ENCODE peak calls at places on chromosomes 16 and 17, in nine cellular contexts. One of them, this sample, is unnamed.

GRCh38 chr17:48556534-48557401 is 11.9 kb upstream of the HOXB2 start:
- DNase-seq in ovary: no peak
- DNase-seq in adrenal gland: no peak
- DNase-seq in transverse colon: no peak
- DNase-seq in sigmoid colon: no peak
- DNase-seq in HCT116: no peak
- DNase-seq in heart left ventricle: no peak
- DNase-seq in Peyer's patch: no peak
- DNase-seq in uterus: no peak
- DNase-seq in this sample: no peak

GRCh38 chr16:9816644-9817043 is 365.6 kb downstream of the GRIN2A start:
- DNase-seq in transverse colon: no peak
- DNase-seq in uterus: no peak
- DNase-seq in adrenal gland: no peak
- DNase-seq in HCT116: no peak
- DNase-seq in heart left ventricle: no peak
- DNase-seq in Peyer's patch: no peak
- DNase-seq in sigmoid colon: no peak
- DNase-seq in ovary: no peak
- DNase-seq in this sample: no peak

GRCh38 chr17:17876959-17877547 is 40.3 kb upstream of the SREBF1 start:
- DNase-seq in HCT116: no peak
- DNase-seq in sigmoid colon: peak
- DNase-seq in Peyer's patch: no peak
- DNase-seq in uterus: peak
- DNase-seq in adrenal gland: peak
- DNase-seq in heart left ventricle: no peak
- DNase-seq in transverse colon: no peak
- DNase-seq in ovary: peak
- DNase-seq in this sample: peak

GRCh38 chr17:71677444-71677843 is 443.4 kb upstream of the SOX9 start:
- DNase-seq in ovary: no peak
- DNase-seq in transverse colon: no peak
- DNase-seq in sigmoid colon: no peak
- DNase-seq in adrenal gland: no peak
- DNase-seq in Peyer's patch: no peak
- DNase-seq in heart left ventricle: no peak
- DNase-seq in uterus: no peak
- DNase-seq in HCT116: no peak
- DNase-seq in this sample: no peak

GRCh38 chr16:54431041-54431996 is 144.7 kb upstream of the IRX3 start:
- DNase-seq in ovary: no peak
- DNase-seq in Peyer's patch: no peak
- DNase-seq in transverse colon: no peak
- DNase-seq in heart left ventricle: no peak
- DNase-seq in HCT116: no peak
- DNase-seq in adrenal gland: no peak
- DNase-seq in sigmoid colon: no peak
- DNase-seq in uterus: no peak
- DNase-seq in this sample: no peak

GRCh38 chr16:89033304-89033703 is 56.3 kb upstream of the CBFA2T3 start:
- DNase-seq in HCT116: no peak
- DNase-seq in adrenal gland: no peak
- DNase-seq in uterus: no peak
- DNase-seq in transverse colon: no peak
- DNase-seq in heart left ventricle: no peak
- DNase-seq in Peyer's patch: no peak
- DNase-seq in ovary: no peak
- DNase-seq in sigmoid colon: no peak
- DNase-seq in this sample: no peak

GRCh38 chr17:56009795-56010715 is 143.2 kb upstream of the ANKFN1 start:
- DNase-seq in Peyer's patch: no peak
- DNase-seq in heart left ventricle: no peak
- DNase-seq in sigmoid colon: no peak
- DNase-seq in HCT116: no peak
- DNase-seq in adrenal gland: no peak
- DNase-seq in transverse colon: no peak
- DNase-seq in uterus: no peak
- DNase-seq in ovary: no peak
- DNase-seq in this sample: no peak

GRCh38 chr17:73827627-73828241 is 183.5 kb upstream of the SDK2 start:
- DNase-seq in Peyer's patch: no peak
- DNase-seq in heart left ventricle: no peak
- DNase-seq in adrenal gland: no peak
- DNase-seq in transverse colon: peak
- DNase-seq in ovary: no peak
- DNase-seq in HCT116: no peak
- DNase-seq in sigmoid colon: peak
- DNase-seq in uterus: no peak
- DNase-seq in this sample: peak

GRCh38 chr17:75980188-75981018 is 1.4 kb downstream of the TEN1 start:
- DNase-seq in adrenal gland: no peak
- DNase-seq in sigmoid colon: peak
- DNase-seq in ovary: peak
- DNase-seq in transverse colon: no peak
- DNase-seq in uterus: no peak
- DNase-seq in Peyer's patch: no peak
- DNase-seq in HCT116: no peak
- DNase-seq in heart left ventricle: no peak
- DNase-seq in this sample: peak

GRCh38 chr17:74805543-74805991 is 29.4 kb upstream of the NAT9 start:
- DNase-seq in ovary: no peak
- DNase-seq in HCT116: no peak
- DNase-seq in sigmoid colon: no peak
- DNase-seq in heart left ventricle: peak
- DNase-seq in Peyer's patch: no peak
- DNase-seq in transverse colon: no peak
- DNase-seq in uterus: no peak
- DNase-seq in adrenal gland: peak
- DNase-seq in this sample: no peak

GRCh38 chr17:31608659-31609254 is 217.3 kb downstream of the RAB11FIP4 start:
- DNase-seq in sigmoid colon: no peak
- DNase-seq in heart left ventricle: no peak
- DNase-seq in transverse colon: no peak
- DNase-seq in Peyer's patch: no peak
- DNase-seq in adrenal gland: no peak
- DNase-seq in uterus: no peak
- DNase-seq in HCT116: no peak
- DNase-seq in ovary: no peak
- DNase-seq in this sample: no peak

GRCh38 chr16:2711370-2712062 is 8.5 kb downstream of the PRSS27 start:
- DNase-seq in adrenal gland: no peak
- DNase-seq in transverse colon: no peak
- DNase-seq in uterus: no peak
- DNase-seq in heart left ventricle: no peak
- DNase-seq in Peyer's patch: no peak
- DNase-seq in sigmoid colon: peak
- DNase-seq in ovary: no peak
- DNase-seq in HCT116: no peak
- DNase-seq in this sample: no peak

GRCh38 chr17:17171991-17172939 is 33.9 kb downstream of the PLD6 start:
- DNase-seq in Peyer's patch: no peak
- DNase-seq in heart left ventricle: peak
- DNase-seq in sigmoid colon: no peak
- DNase-seq in uterus: peak
- DNase-seq in adrenal gland: no peak
- DNase-seq in HCT116: no peak
- DNase-seq in ovary: no peak
- DNase-seq in transverse colon: no peak
- DNase-seq in this sample: no peak

GRCh38 chr16:4232541-4233386 is 9.1 kb downstream of the SRL start:
- DNase-seq in uterus: no peak
- DNase-seq in ovary: no peak
- DNase-seq in Peyer's patch: no peak
- DNase-seq in heart left ventricle: no peak
- DNase-seq in HCT116: no peak
- DNase-seq in sigmoid colon: no peak
- DNase-seq in transverse colon: no peak
- DNase-seq in adrenal gland: no peak
- DNase-seq in this sample: peak

GRCh38 chr16:54465063-54465462 is 178.5 kb upstream of the IRX3 start:
- DNase-seq in heart left ventricle: no peak
- DNase-seq in sigmoid colon: no peak
- DNase-seq in ovary: no peak
- DNase-seq in uterus: no peak
- DNase-seq in HCT116: no peak
- DNase-seq in Peyer's patch: no peak
- DNase-seq in adrenal gland: no peak
- DNase-seq in transverse colon: no peak
- DNase-seq in this sample: no peak

GRCh38 chr17:45170976-45171337 is 9.3 kb downstream of the HEXIM2 start:
- DNase-seq in Peyer's patch: peak
- DNase-seq in adrenal gland: peak
- DNase-seq in sigmoid colon: peak
- DNase-seq in transverse colon: peak
- DNase-seq in heart left ventricle: peak
- DNase-seq in uterus: peak
- DNase-seq in HCT116: peak
- DNase-seq in ovary: no peak
- DNase-seq in this sample: peak
- TF ChIP-seq POLR2A in Peyer's patch: no peak
- TF ChIP-seq POLR2A in adrenal gland: no peak
- TF ChIP-seq POLR2A in sigmoid colon: peak
- TF ChIP-seq POLR2A in transverse colon: no peak
- TF ChIP-seq POLR2A in heart left ventricle: no peak
- TF ChIP-seq POLR2A in uterus: no peak
- TF ChIP-seq POLR2A in HCT116: no peak
- TF ChIP-seq POLR2A in ovary: no peak
- TF ChIP-seq POLR2A in this sample: no peak

GRCh38 chr17:57341611-57342010 is 85.3 kb downstream of the MSI2 start:
- DNase-seq in HCT116: no peak
- DNase-seq in heart left ventricle: no peak
- DNase-seq in sigmoid colon: no peak
- DNase-seq in Peyer's patch: no peak
- DNase-seq in ovary: no peak
- DNase-seq in transverse colon: no peak
- DNase-seq in uterus: no peak
- DNase-seq in adrenal gland: no peak
- DNase-seq in this sample: no peak
- H3K4me3 ChIP-seq in HCT116: no peak
- H3K4me3 ChIP-seq in heart left ventricle: no peak
- H3K4me3 ChIP-seq in sigmoid colon: no peak
- H3K4me3 ChIP-seq in Peyer's patch: no peak
- H3K4me3 ChIP-seq in ovary: no peak
- H3K4me3 ChIP-seq in transverse colon: no peak
- H3K4me3 ChIP-seq in uterus: no peak
- H3K4me3 ChIP-seq in adrenal gland: no peak
- H3K4me3 ChIP-seq in this sample: no peak

GRCh38 chr17:883586-883962 is 96.0 kb downstream of the NXN start:
- DNase-seq in Peyer's patch: no peak
- DNase-seq in HCT116: no peak
- DNase-seq in sigmoid colon: no peak
- DNase-seq in adrenal gland: no peak
- DNase-seq in uterus: no peak
- DNase-seq in transverse colon: no peak
- DNase-seq in ovary: no peak
- DNase-seq in heart left ventricle: no peak
- DNase-seq in this sample: no peak

GRCh38 chr17:888998-889401 is 90.6 kb downstream of the NXN start:
- DNase-seq in transverse colon: no peak
- DNase-seq in adrenal gland: no peak
- DNase-seq in heart left ventricle: no peak
- DNase-seq in Peyer's patch: no peak
- DNase-seq in ovary: no peak
- DNase-seq in sigmoid colon: no peak
- DNase-seq in HCT116: no peak
- DNase-seq in uterus: no peak
- DNase-seq in this sample: no peak

GRCh38 chr17:882827-883585 is 96.6 kb downstream of the NXN start:
- DNase-seq in ovary: peak
- DNase-seq in transverse colon: peak
- DNase-seq in uterus: peak
- DNase-seq in Peyer's patch: no peak
- DNase-seq in sigmoid colon: peak
- DNase-seq in adrenal gland: peak
- DNase-seq in HCT116: no peak
- DNase-seq in heart left ventricle: peak
- DNase-seq in this sample: no peak

GRCh38 chr17:887842-888214 is 91.7 kb downstream of the NXN start:
- DNase-seq in ovary: no peak
- DNase-seq in uterus: no peak
- DNase-seq in transverse colon: no peak
- DNase-seq in Peyer's patch: no peak
- DNase-seq in heart left ventricle: no peak
- DNase-seq in sigmoid colon: peak
- DNase-seq in adrenal gland: no peak
- DNase-seq in HCT116: no peak
- DNase-seq in this sample: peak

GRCh38 chr17:885971-886571 is 93.5 kb downstream of the NXN start:
- DNase-seq in transverse colon: peak
- DNase-seq in heart left ventricle: no peak
- DNase-seq in uterus: peak
- DNase-seq in adrenal gland: peak
- DNase-seq in ovary: peak
- DNase-seq in Peyer's patch: no peak
- DNase-seq in HCT116: no peak
- DNase-seq in sigmoid colon: peak
- DNase-seq in this sample: no peak
- TF ChIP-seq POLR2A in transverse colon: no peak
- TF ChIP-seq POLR2A in heart left ventricle: no peak
- TF ChIP-seq POLR2A in uterus: no peak
- TF ChIP-seq POLR2A in adrenal gland: no peak
- TF ChIP-seq POLR2A in ovary: no peak
- TF ChIP-seq POLR2A in Peyer's patch: no peak
- TF ChIP-seq POLR2A in HCT116: no peak
- TF ChIP-seq POLR2A in sigmoid colon: no peak
- TF ChIP-seq POLR2A in this sample: no peak

GRCh38 chr16:57479043-57479421 is 7.3 kb downstream of the DOK4 start:
- DNase-seq in uterus: no peak
- DNase-seq in Peyer's patch: no peak
- DNase-seq in ovary: peak
- DNase-seq in heart left ventricle: no peak
- DNase-seq in transverse colon: no peak
- DNase-seq in sigmoid colon: no peak
- DNase-seq in HCT116: no peak
- DNase-seq in adrenal gland: no peak
- DNase-seq in this sample: no peak

GRCh38 chr16:57480127-57480753 is 6.1 kb downstream of the DOK4 start:
- DNase-seq in sigmoid colon: peak
- DNase-seq in heart left ventricle: peak
- DNase-seq in Peyer's patch: peak
- DNase-seq in adrenal gland: no peak
- DNase-seq in HCT116: no peak
- DNase-seq in ovary: peak
- DNase-seq in uterus: peak
- DNase-seq in transverse colon: peak
- DNase-seq in this sample: no peak

GRCh38 chr16:57477531-57478202 is 8.6 kb downstream of the DOK4 start:
- DNase-seq in Peyer's patch: no peak
- DNase-seq in uterus: no peak
- DNase-seq in ovary: no peak
- DNase-seq in heart left ventricle: no peak
- DNase-seq in transverse colon: no peak
- DNase-seq in adrenal gland: no peak
- DNase-seq in sigmoid colon: no peak
- DNase-seq in HCT116: no peak
- DNase-seq in this sample: peak

GRCh38 chr16:57479422-57480126 is 6.7 kb downstream of the DOK4 start:
- DNase-seq in heart left ventricle: peak
- DNase-seq in sigmoid colon: no peak
- DNase-seq in Peyer's patch: peak
- DNase-seq in transverse colon: peak
- DNase-seq in adrenal gland: peak
- DNase-seq in ovary: peak
- DNase-seq in uterus: no peak
- DNase-seq in HCT116: no peak
- DNase-seq in this sample: no peak

GRCh38 chr16:57478396-57479024 is 7.8 kb downstream of the DOK4 start:
- DNase-seq in ovary: no peak
- DNase-seq in adrenal gland: no peak
- DNase-seq in uterus: no peak
- DNase-seq in Peyer's patch: no peak
- DNase-seq in sigmoid colon: no peak
- DNase-seq in heart left ventricle: no peak
- DNase-seq in transverse colon: no peak
- DNase-seq in HCT116: no peak
- DNase-seq in this sample: no peak
- H3K4me3 ChIP-seq in ovary: peak
- H3K4me3 ChIP-seq in adrenal gland: no peak
- H3K4me3 ChIP-seq in uterus: no peak
- H3K4me3 ChIP-seq in Peyer's patch: peak
- H3K4me3 ChIP-seq in sigmoid colon: peak
- H3K4me3 ChIP-seq in heart left ventricle: peak
- H3K4me3 ChIP-seq in transverse colon: peak
- H3K4me3 ChIP-seq in HCT116: no peak
- H3K4me3 ChIP-seq in this sample: no peak

This sample was measured in thyroid gland.